ENCODE peak calls at places on chromosomes 16 and 17, in four cellular contexts. B is H9, Q is NT2/D1, X is MM.1S. M is an unnamed sample.

GRCh38 chr16:354971-355441 is 2.5 kb upstream of the AXIN1 start:
- DNase-seq in Q (no peak), B (no peak), X (no peak), M (no peak)

GRCh38 chr17:38464251-38464722 is 36.0 kb downstream of the ARHGAP23 start:
- DNase-seq in B (no peak), X (no peak), Q (no peak), M (no peak)

GRCh38 chr17:57861737-57862409 is 12.0 kb upstream of the MRPS23 start:
- DNase-seq in Q (no peak), X (no peak), B (no peak), M (no peak)

GRCh38 chr16:12500771-12501170 is 302.9 kb downstream of the CPPED1 start:
- DNase-seq in Q (no peak), B (no peak), X (no peak), M (no peak)

GRCh38 chr16:10886739-10887269 is 9.8 kb downstream of the CIITA start:
- DNase-seq in X (no peak), B (no peak), Q (no peak), M (no peak)

GRCh38 chr17:70073326-70073725 is 1.7 kb upstream of the KCNJ16 start:
- DNase-seq in B (no peak), Q (no peak), X (no peak), M (peak; percentile 76)

GRCh38 chr16:53945996-53946395 is 242.0 kb downstream of the FTO start:
- DNase-seq in X (no peak), B (no peak), Q (peak; percentile 23), M (no peak)

GRCh38 chr16:24463196-24463945 is 76.0 kb upstream of the RBBP6 start:
- DNase-seq in X (no peak), B (no peak), Q (no peak), M (no peak)

GRCh38 chr17:42773290-42774035 is at the start of gene VPS25:
- DNase-seq in B (peak; percentile 86), Q (peak; percentile 49), X (peak; percentile 85), M (peak; percentile 75)

GRCh38 chr16:27718767-27719445 is 169.0 kb downstream of the KATNIP start:
- DNase-seq in X (no peak), Q (no peak), B (no peak), M (no peak)

GRCh38 chr16:86836503-86837125 is 258.3 kb downstream of the FOXL1 start:
- DNase-seq in B (no peak), Q (no peak), X (no peak), M (no peak)

GRCh38 chr16:86831366-86831765 is 253.0 kb downstream of the FOXL1 start:
- DNase-seq in X (no peak), Q (no peak), B (no peak), M (no peak)

GRCh38 chr16:86834451-86835035 is 256.2 kb downstream of the FOXL1 start:
- DNase-seq in B (peak; percentile 82), X (no peak), Q (no peak), M (no peak)

GRCh38 chr16:86833136-86833535 is 254.8 kb downstream of the FOXL1 start:
- DNase-seq in B (no peak), Q (no peak), X (peak; percentile 6), M (no peak)

DNA sequence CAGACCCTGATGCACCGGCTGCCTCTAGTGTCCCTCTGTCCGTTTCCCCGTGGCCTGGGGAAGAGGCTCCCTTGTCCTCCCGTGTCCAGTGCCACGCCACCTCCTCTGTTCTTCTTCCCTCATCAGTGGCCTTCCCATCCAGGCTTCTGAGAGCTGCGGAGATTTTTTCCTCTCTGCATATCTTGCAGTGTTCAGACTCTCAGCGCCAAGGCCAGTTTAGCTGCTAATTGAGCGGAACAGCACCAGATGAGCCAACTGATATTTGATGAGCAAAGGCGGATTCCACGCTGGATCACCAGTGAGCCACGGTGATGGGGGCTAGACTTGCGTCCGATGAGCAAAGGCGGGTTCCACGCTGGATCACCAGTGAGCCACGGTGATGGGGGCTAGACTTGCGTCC is 257.6 kb downstream of the FOXL1 start:
- DNase-seq in B (no peak), X (no peak), Q (no peak), M (no peak)
- H3K4me1 ChIP-seq in B (no peaks in the 10 kb centered on the region), X (no peaks in the 10 kb centered on the region), Q (peaks cover 2% of the 10 kb centered on the region), M (no peaks in the 10 kb centered on the region)

DNA sequence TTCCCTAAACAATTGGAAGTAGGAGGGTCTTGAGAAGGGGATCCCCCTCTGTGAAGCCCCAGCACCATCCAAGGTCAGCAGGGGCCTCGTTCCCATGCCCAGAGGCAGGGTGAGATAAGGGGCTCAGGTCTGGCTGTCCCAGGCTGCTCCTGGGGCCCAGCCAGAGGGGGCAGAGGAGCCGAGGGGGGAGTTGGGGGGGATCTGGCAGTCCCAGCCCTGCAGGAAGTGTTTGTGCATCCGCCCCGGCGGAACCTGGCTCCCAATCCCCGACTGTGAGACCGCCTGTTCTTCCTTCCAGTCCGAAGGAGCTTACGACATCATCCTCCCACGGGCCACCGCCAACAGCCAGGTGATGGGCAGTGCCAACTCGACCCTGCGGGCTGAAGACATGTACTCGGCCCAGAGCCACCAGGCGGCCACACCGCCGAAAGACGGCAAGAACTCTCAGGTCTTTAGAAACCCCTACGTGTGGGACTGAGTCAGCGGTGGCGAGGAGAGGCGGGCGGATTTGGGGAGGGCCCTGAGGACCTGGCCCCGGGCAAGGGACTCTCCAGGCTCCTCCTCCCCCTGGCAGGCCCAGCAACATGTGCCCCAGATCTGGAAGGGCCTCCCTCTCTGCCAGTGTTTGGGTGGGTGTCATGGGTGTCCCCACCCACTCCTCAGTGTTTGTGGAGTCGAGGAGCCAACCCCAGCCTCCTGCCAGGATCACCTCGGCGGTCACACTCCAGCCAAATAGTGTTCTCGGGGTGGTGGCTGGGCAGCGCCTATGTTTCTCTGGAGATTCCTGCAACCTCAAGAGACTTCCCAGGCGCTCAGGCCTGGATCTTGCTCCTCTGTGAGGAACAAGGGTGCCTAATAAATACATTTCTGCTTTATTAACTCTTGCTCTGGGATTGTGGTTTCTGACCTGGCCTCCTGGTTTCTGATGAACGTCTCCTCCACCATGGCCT is 14.9 kb downstream of the GPRC5C start:
- DNase-seq in B (no peak), Q (no peak), X (no peak), M (no peak)
- H3K4me1 ChIP-seq in B (peaks cover under 1% of the 10 kb centered on the region), Q (peaks cover 22% of the 10 kb centered on the region), X (no peaks in the 10 kb centered on the region), M (no peaks in the 10 kb centered on the region)

GRCh38 chr17:81694810-81695209 is 8.4 kb upstream of the MRPL12 start:
- DNase-seq in B (no peak), X (no peak), Q (no peak), M (no peak)
- H3K4me1 ChIP-seq in B (no peaks in the 10 kb centered on the region), X (no peaks in the 10 kb centered on the region), Q (peaks cover 12% of the 10 kb centered on the region), M (no peaks in the 10 kb centered on the region)

GRCh38 chr16:57999971-58000705 is at the start of gene ZNF319:
- DNase-seq in Q (no peak), B (no peak), X (peak; percentile 34), M (peak; percentile 61)
- H3K4me1 ChIP-seq in Q (peaks cover 29% of the 10 kb centered on the region), B (peaks cover 2% of the 10 kb centered on the region), X (peaks cover 17% of the 10 kb centered on the region), M (peaks cover 21% of the 10 kb centered on the region)